ENCODE peak calls at places on chromosomes 16 and 17, in eight cellular contexts. R, B, H, W, Q, K, I and D are unnamed samples.

GRCh38 chr16:86396918-86397317 is 113.4 kb upstream of the FOXF1 start:
- DNase-seq in H (peak; percentile 72), I (no peak), B (no peak), K (peak; percentile 64), W (peak; percentile 96), Q (no peak), R (peak; percentile 73), D (no peak)

GRCh38 chr17:59371426-59372099 is 40.1 kb downstream of the YPEL2 start:
- DNase-seq in K (no peak), R (no peak), B (no peak), I (no peak), H (peak; percentile 81), W (no peak), Q (peak; percentile 89), D (no peak)

GRCh38 chr16:86052115-86052670 is 153.2 kb downstream of the IRF8 start:
- DNase-seq in H (no peak), W (no peak), I (no peak), K (no peak), R (no peak), B (no peak), Q (no peak), D (no peak)

GRCh38 chr17:12990041-12990808 is 27.6 kb downstream of the ELAC2 start:
- DNase-seq in I (no peak), B (no peak), Q (no peak), H (no peak), R (no peak), K (no peak), W (no peak), D (no peak)

GRCh38 chr16:15993946-15994665 is 44.7 kb downstream of the ABCC1 start:
- DNase-seq in H (no peak), B (no peak), I (no peak), R (peak; percentile 37), Q (peak; percentile 38), W (no peak), K (no peak), D (no peak)

GRCh38 chr17:73362697-73363096 is 50.9 kb upstream of the CDC42EP4 start:
- DNase-seq in I (no peak), W (no peak), H (no peak), B (no peak), Q (no peak), K (no peak), R (no peak), D (no peak)

GRCh38 chr16:67481561-67482259 is 753 bp upstream of the ATP6V0D1 start:
- DNase-seq in Q (peak; percentile 75), H (no peak), B (peak; percentile 43), I (peak; percentile 22), W (no peak), K (no peak), R (no peak), D (peak; percentile 54)

GRCh38 chr16:86942469-86943175 is 364.3 kb downstream of the FOXL1 start:
- DNase-seq in B (no peak), R (peak; percentile 14), H (no peak), I (no peak), W (peak; percentile 79), K (no peak), Q (no peak), D (no peak)

GRCh38 chr16:78437352-78437968 is 338.0 kb downstream of the WWOX start:
- DNase-seq in W (no peak), Q (no peak), I (peak; percentile 14), H (no peak), B (peak; percentile 37), K (no peak), R (peak; percentile 45), D (peak; percentile 15)

GRCh38 chr17:14510136-14510535 is 209.3 kb downstream of the HS3ST3B1 start:
- DNase-seq in H (no peak), W (no peak), K (no peak), R (no peak), I (no peak), B (no peak), Q (no peak), D (no peak)

GRCh38 chr17:4297351-4297750 is 33.6 kb upstream of the ANKFY1 start:
- DNase-seq in H (no peak), Q (no peak), K (no peak), I (no peak), W (no peak), B (no peak), R (no peak), D (no peak)

GRCh38 chr17:58005031-58005727 is 1.9 kb downstream of the SRSF1 start:
- DNase-seq in I (no peak), Q (no peak), R (peak; percentile 39), W (no peak), B (no peak), H (no peak), K (no peak), D (no peak)

GRCh38 chr17:43698678-43699437 is 37.1 kb upstream of the MEOX1 start:
- DNase-seq in B (no peak), Q (no peak), R (no peak), H (no peak), I (no peak), W (no peak), K (no peak), D (no peak)

GRCh38 chr16:554640-555413 is 5.4 kb upstream of the PRR35 start:
- DNase-seq in H (no peak), B (no peak), R (no peak), K (no peak), W (peak; percentile 81), I (no peak), Q (no peak), D (no peak)

GRCh38 chr16:69796285-69797118 is 34.4 kb downstream of the WWP2 start:
- DNase-seq in B (no peak), H (peak; percentile 32), I (peak; percentile 36), W (peak; percentile 43), R (peak; percentile 75), Q (no peak), K (peak; percentile 34), D (peak; percentile 16)

GRCh38 chr16:27779719-27780161 is 229.8 kb downstream of the KATNIP start:
- DNase-seq in R (no peak), Q (no peak), I (no peak), H (no peak), W (peak; percentile 23), K (no peak), B (no peak), D (no peak)

GRCh38 chr16:30447512-30448226 is 2.0 kb upstream of the SEPHS2 start:
- DNase-seq in W (no peak), K (peak; percentile 76), I (no peak), Q (no peak), R (no peak), H (no peak), B (no peak), D (no peak)

GRCh38 chr16:26454102-26454501 is 612.6 kb upstream of the C16orf82 start:
- DNase-seq in R (no peak), Q (no peak), H (no peak), B (no peak), K (no peak), W (peak; percentile 2), I (no peak), D (peak; percentile 1)

GRCh38 chr17:52604105-52604504 is 445.6 kb upstream of the CA10 start:
- DNase-seq in Q (no peak), I (no peak), W (no peak), H (no peak), R (no peak), B (no peak), K (no peak), D (no peak)

GRCh38 chr16:78584213-78584860 is 484.9 kb downstream of the WWOX start:
- DNase-seq in H (no peak), K (no peak), I (no peak), W (no peak), Q (no peak), R (no peak), B (no peak), D (no peak)

GRCh38 chr16:75304521-75305363 is 53.3 kb upstream of the BCAR1 start:
- DNase-seq in B (no peak), R (peak; percentile 80), I (no peak), H (peak; percentile 46), K (peak; percentile 74), W (peak; percentile 95), Q (no peak), D (no peak)